ENCODE peak calls at places on chromosome 19, in five cellular contexts. I is SK-MEL-5; V is stimulated activated CD8-positive, alpha-beta memory T cell treated with anti-CD3 and anti-CD28 coated beads, Interleukin-2, amount 100 ng/mL, for 1 hour; L is COR-L47; U is NCI-H2107. W is an unnamed sample.

GRCh38 chr19:29923653-29924052 is 18.4 kb upstream of the URI1 start:
- DNase-seq in V (no peak), I (peak; percentile 30), L (no peak), U (no peak), W (no peak)

GRCh38 chr19:50601407-50602088 is 33.3 kb upstream of the LRRC4B start:
- DNase-seq in L (no peak), V (no peak), I (no peak), U (no peak), W (no peak)

GRCh38 chr19:47676811-47677210 is 36.4 kb upstream of the EHD2 start:
- DNase-seq in V (no peak), U (no peak), L (no peak), I (no peak), W (no peak)

GRCh38 chr19:43126720-43127119 is 44.2 kb upstream of the PSG2 start:
- DNase-seq in I (no peak), V (no peak), L (no peak), U (no peak), W (no peak)

GRCh38 chr19:1262687-1263123 is 6.4 kb upstream of the CIRBP start:
- DNase-seq in V (no peak), I (no peak), U (no peak), L (no peak), W (no peak)

GRCh38 chr19:408441-409005 is 424 bp downstream of the C2CD4C start:
- DNase-seq in U (no peak), V (no peak), I (no peak), L (peak; percentile 27), W (no peak)

GRCh38 chr19:38433268-38433733 is at the start of gene RYR1:
- DNase-seq in U (no peak), I (peak; percentile 45), V (no peak), L (no peak), W (no peak)

GRCh38 chr19:50719566-50719965 is at the start of gene SHANK1:
- DNase-seq in U (no peak), V (no peak), I (no peak), L (no peak), W (no peak)

GRCh38 chr19:48501961-48502719 is 9.5 kb downstream of the LMTK3 start:
- DNase-seq in U (peak; percentile 91), I (peak; percentile 72), V (peak; percentile 49), L (peak; percentile 78), W (no peak)

GRCh38 chr19:56014765-56015164 is 28.2 kb downstream of the NLRP5 start:
- DNase-seq in V (no peak), I (no peak), U (no peak), L (no peak), W (no peak)

GRCh38 chr19:2195361-2195760 is 31.6 kb downstream of the DOT1L start:
- DNase-seq in L (no peak), V (no peak), U (no peak), I (no peak), W (no peak)

GRCh38 chr19:35138305-35138799 is 272 bp upstream of the FXYD1 start:
- DNase-seq in V (no peak), L (no peak), I (no peak), U (no peak), W (no peak)

GRCh38 chr19:18361646-18362045 is 21.2 kb downstream of the PGPEP1 start:
- DNase-seq in L (no peak), V (no peak), U (no peak), I (no peak), W (no peak)

W was measured in NCI-H1092 treated with DMSO at 0.1 percent for 48 hours.